ENCODE peak calls at places on chromosomes 4 and X, in six cellular contexts. U is H54, A is NB4, C is nucleus accumbens, E is osteoblast, B is MG63. S is an unnamed sample.

GRCh38 chr4:150375025-150375424 is 206.9 kb upstream of the MAB21L2 start:
- DNase-seq in B (no peak), C (no peak), A (no peak), E (no peak), U (no peak), S (no peak)

GRCh38 chr4:6126971-6127745 is 73.2 kb downstream of the JAKMIP1 start:
- DNase-seq in C (no peak), A (no peak), E (no peak), B (no peak), U (no peak), S (no peak)

GRCh38 chr4:41655177-41655576 is 93.3 kb downstream of the PHOX2B start:
- DNase-seq in C (no peak), A (no peak), B (no peak), E (no peak), U (no peak), S (no peak)

GRCh38 chr4:123922847-123923246 is 526.3 kb downstream of the SPRY1 start:
- DNase-seq in C (no peak), U (no peak), A (no peak), E (no peak), B (no peak), S (no peak)

GRCh38 chrX:40531056-40531826 is 49.5 kb upstream of the ATP6AP2 start:
- DNase-seq in E (no peak), A (no peak), U (no peak), C (no peak), B (no peak), S (peak)

GRCh38 chr4:1233641-1234277 is 15.2 kb downstream of the CTBP1 start:
- DNase-seq in U (no peak), B (no peak), C (no peak), A (no peak), E (peak), S (no peak)

GRCh38 chrX:4850312-4850711 is 1136.9 kb upstream of the PRKX start:
- DNase-seq in B (no peak), U (no peak), A (no peak), C (no peak), E (no peak), S (no peak)

GRCh38 chr4:70651864-70652506 is 14.3 kb downstream of the JCHAIN start:
- DNase-seq in A (peak), C (no peak), E (no peak), B (no peak), U (no peak), S (no peak)